ENCODE peak calls at places on chromosome 16, in six cellular contexts. One of them, this sample, is unnamed.

GRCh38 chr16:31072540-31073072 is 1.4 kb downstream of the ZNF668 start:
- DNase-seq in uterus: no peak
- DNase-seq in right atrium auricular region: no peak
- DNase-seq in AG09309: no peak
- DNase-seq in AG09319: no peak
- DNase-seq in cardiac muscle cell: peak; percentile 48
- DNase-seq in this sample: no peak

GRCh38 chr16:7182510-7183109 is 150.0 kb upstream of the RBFOX1 start:
- DNase-seq in AG09319: no peak
- DNase-seq in AG09309: no peak
- DNase-seq in right atrium auricular region: no peak
- DNase-seq in cardiac muscle cell: no peak
- DNase-seq in uterus: no peak
- DNase-seq in this sample: no peak

GRCh38 chr16:85123891-85124635 is 11.8 kb upstream of the CIBAR2 start:
- DNase-seq in right atrium auricular region: peak; percentile 94
- DNase-seq in uterus: peak; percentile 75
- DNase-seq in AG09319: peak; percentile 55
- DNase-seq in cardiac muscle cell: peak; percentile 88
- DNase-seq in AG09309: peak; percentile 48
- DNase-seq in this sample: peak; percentile 47

GRCh38 chr16:87203060-87203656 is 114.0 kb downstream of the C16orf95 start:
- DNase-seq in AG09309: no peak
- DNase-seq in right atrium auricular region: no peak
- DNase-seq in cardiac muscle cell: peak; percentile 86
- DNase-seq in uterus: peak; percentile 25
- DNase-seq in AG09319: peak; percentile 49
- DNase-seq in this sample: peak; percentile 43

GRCh38 chr16:87704754-87705353 is 60.9 kb downstream of the KLHDC4 start:
- DNase-seq in AG09309: no peak
- DNase-seq in AG09319: no peak
- DNase-seq in uterus: no peak
- DNase-seq in cardiac muscle cell: no peak
- DNase-seq in right atrium auricular region: no peak
- DNase-seq in this sample: no peak

GRCh38 chr16:4081577-4082021 is 34.6 kb downstream of the ADCY9 start:
- DNase-seq in AG09309: no peak
- DNase-seq in AG09319: peak; percentile 49
- DNase-seq in right atrium auricular region: peak; percentile 44
- DNase-seq in uterus: no peak
- DNase-seq in cardiac muscle cell: no peak
- DNase-seq in this sample: no peak

GRCh38 chr16:66315210-66315825 is 51.2 kb upstream of the CDH5 start:
- DNase-seq in AG09309: peak; percentile 25
- DNase-seq in cardiac muscle cell: peak; percentile 88
- DNase-seq in AG09319: peak; percentile 39
- DNase-seq in uterus: peak; percentile 55
- DNase-seq in right atrium auricular region: peak; percentile 74
- DNase-seq in this sample: peak; percentile 77

GRCh38 chr16:31327675-31328225 is 27.2 kb upstream of the ITGAX start:
- DNase-seq in right atrium auricular region: no peak
- DNase-seq in cardiac muscle cell: no peak
- DNase-seq in AG09309: no peak
- DNase-seq in AG09319: no peak
- DNase-seq in uterus: no peak
- DNase-seq in this sample: no peak

GRCh38 chr16:85296859-85297698 is 184.8 kb upstream of the CIBAR2 start:
- DNase-seq in uterus: no peak
- DNase-seq in AG09319: no peak
- DNase-seq in right atrium auricular region: no peak
- DNase-seq in AG09309: no peak
- DNase-seq in cardiac muscle cell: peak; percentile 28
- DNase-seq in this sample: no peak

GRCh38 chr16:30183236-30183960 is at the start of gene CORO1A:
- DNase-seq in cardiac muscle cell: peak; percentile 78
- DNase-seq in uterus: peak; percentile 86
- DNase-seq in AG09319: peak; percentile 23
- DNase-seq in right atrium auricular region: peak; percentile 88
- DNase-seq in AG09309: peak; percentile 27
- DNase-seq in this sample: peak; percentile 89

GRCh38 chr16:27677300-27677699 is 127.4 kb downstream of the KATNIP start:
- DNase-seq in right atrium auricular region: no peak
- DNase-seq in uterus: no peak
- DNase-seq in AG09319: no peak
- DNase-seq in cardiac muscle cell: peak; percentile 2
- DNase-seq in AG09309: no peak
- DNase-seq in this sample: no peak

GRCh38 chr16:4217246-4218131 is 24.4 kb downstream of the SRL start:
- DNase-seq in AG09319: no peak
- DNase-seq in AG09309: no peak
- DNase-seq in uterus: peak; percentile 65
- DNase-seq in cardiac muscle cell: peak; percentile 70
- DNase-seq in right atrium auricular region: peak; percentile 64
- DNase-seq in this sample: peak; percentile 58

GRCh38 chr16:4520913-4521312 is 17.7 kb downstream of the CDIP1 start:
- DNase-seq in uterus: no peak
- DNase-seq in cardiac muscle cell: no peak
- DNase-seq in AG09319: no peak
- DNase-seq in AG09309: no peak
- DNase-seq in right atrium auricular region: no peak
- DNase-seq in this sample: no peak

GRCh38 chr16:52463904-52464303 is 83.0 kb downstream of the TOX3 start:
- DNase-seq in uterus: no peak
- DNase-seq in AG09309: no peak
- DNase-seq in AG09319: no peak
- DNase-seq in cardiac muscle cell: no peak
- DNase-seq in right atrium auricular region: no peak
- DNase-seq in this sample: no peak

GRCh38 chr16:17836868-17837602 is 366.3 kb upstream of the XYLT1 start:
- DNase-seq in AG09319: peak; percentile 72
- DNase-seq in right atrium auricular region: no peak
- DNase-seq in AG09309: peak; percentile 96
- DNase-seq in uterus: no peak
- DNase-seq in cardiac muscle cell: peak; percentile 10
- DNase-seq in this sample: no peak

GRCh38 chr16:59758848-59759247 is 1024.7 kb upstream of the GOT2 start:
- DNase-seq in cardiac muscle cell: no peak
- DNase-seq in uterus: no peak
- DNase-seq in AG09309: no peak
- DNase-seq in AG09319: no peak
- DNase-seq in right atrium auricular region: no peak
- DNase-seq in this sample: no peak

GRCh38 chr16:60674241-60674640 is 1362.0 kb downstream of the CDH8 start:
- DNase-seq in right atrium auricular region: no peak
- DNase-seq in uterus: no peak
- DNase-seq in AG09319: no peak
- DNase-seq in cardiac muscle cell: no peak
- DNase-seq in AG09309: no peak
- DNase-seq in this sample: no peak

GRCh38 chr16:48435319-48435682 is 50.1 kb upstream of the SIAH1 start:
- DNase-seq in AG09309: no peak
- DNase-seq in right atrium auricular region: no peak
- DNase-seq in cardiac muscle cell: no peak
- DNase-seq in uterus: no peak
- DNase-seq in AG09319: no peak
- DNase-seq in this sample: no peak

GRCh38 chr16:3063617-3064389 is 1.6 kb upstream of the IL32 start:
- DNase-seq in AG09309: no peak
- DNase-seq in cardiac muscle cell: no peak
- DNase-seq in right atrium auricular region: no peak
- DNase-seq in AG09319: no peak
- DNase-seq in uterus: no peak
- DNase-seq in this sample: no peak

GRCh38 chr16:87693827-87694226 is 72.0 kb downstream of the KLHDC4 start:
- DNase-seq in AG09319: no peak
- DNase-seq in cardiac muscle cell: no peak
- DNase-seq in right atrium auricular region: no peak
- DNase-seq in uterus: no peak
- DNase-seq in AG09309: no peak
- DNase-seq in this sample: no peak

GRCh38 chr16:84633622-84634021 is 14.7 kb upstream of the KLHL36 start:
- DNase-seq in AG09319: no peak
- DNase-seq in uterus: peak; percentile 77
- DNase-seq in cardiac muscle cell: peak; percentile 84
- DNase-seq in AG09309: no peak
- DNase-seq in right atrium auricular region: peak; percentile 80
- DNase-seq in this sample: peak; percentile 95

GRCh38 chr16:2296662-2297505 is 29.0 kb upstream of the RNPS1 start:
- DNase-seq in AG09309: no peak
- DNase-seq in uterus: no peak
- DNase-seq in AG09319: no peak
- DNase-seq in cardiac muscle cell: peak; percentile 40
- DNase-seq in right atrium auricular region: no peak
- DNase-seq in this sample: peak; percentile 88

GRCh38 chr16:80191928-80192327 is 348.9 kb upstream of the DYNLRB2 start:
- DNase-seq in right atrium auricular region: no peak
- DNase-seq in uterus: no peak
- DNase-seq in AG09319: no peak
- DNase-seq in AG09309: no peak
- DNase-seq in cardiac muscle cell: no peak
- DNase-seq in this sample: no peak

DNA sequence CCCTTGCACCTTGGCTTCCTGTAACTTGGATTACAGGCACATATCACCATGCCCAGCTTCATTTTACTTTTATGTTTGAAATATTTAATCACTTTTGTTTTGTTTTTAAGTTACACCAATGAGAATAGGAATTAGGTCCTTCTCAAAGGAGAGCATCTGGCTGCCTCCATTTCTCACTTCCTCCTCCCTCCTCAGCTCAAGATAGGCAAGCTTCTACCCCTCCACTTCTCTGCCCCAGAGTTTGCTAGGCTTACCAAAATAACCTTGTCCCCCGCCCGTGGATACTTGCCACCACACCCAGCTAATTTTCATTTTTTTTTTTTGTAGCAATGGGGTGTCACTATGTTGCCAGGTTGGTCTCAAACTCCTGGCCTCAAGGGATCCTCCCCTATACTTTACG is 17.9 kb downstream of the GABARAPL2 start:
- DNase-seq in AG09309: no peak
- DNase-seq in right atrium auricular region: no peak
- DNase-seq in cardiac muscle cell: no peak
- DNase-seq in uterus: no peak
- DNase-seq in AG09319: no peak
- DNase-seq in this sample: no peak
- TF ChIP-seq CTCF in AG09309: no peak
- TF ChIP-seq CTCF in right atrium auricular region: no peak
- TF ChIP-seq CTCF in cardiac muscle cell: no peak
- TF ChIP-seq CTCF in uterus: no peak
- TF ChIP-seq CTCF in AG09319: no peak
- TF ChIP-seq CTCF in this sample: no peak

DNA sequence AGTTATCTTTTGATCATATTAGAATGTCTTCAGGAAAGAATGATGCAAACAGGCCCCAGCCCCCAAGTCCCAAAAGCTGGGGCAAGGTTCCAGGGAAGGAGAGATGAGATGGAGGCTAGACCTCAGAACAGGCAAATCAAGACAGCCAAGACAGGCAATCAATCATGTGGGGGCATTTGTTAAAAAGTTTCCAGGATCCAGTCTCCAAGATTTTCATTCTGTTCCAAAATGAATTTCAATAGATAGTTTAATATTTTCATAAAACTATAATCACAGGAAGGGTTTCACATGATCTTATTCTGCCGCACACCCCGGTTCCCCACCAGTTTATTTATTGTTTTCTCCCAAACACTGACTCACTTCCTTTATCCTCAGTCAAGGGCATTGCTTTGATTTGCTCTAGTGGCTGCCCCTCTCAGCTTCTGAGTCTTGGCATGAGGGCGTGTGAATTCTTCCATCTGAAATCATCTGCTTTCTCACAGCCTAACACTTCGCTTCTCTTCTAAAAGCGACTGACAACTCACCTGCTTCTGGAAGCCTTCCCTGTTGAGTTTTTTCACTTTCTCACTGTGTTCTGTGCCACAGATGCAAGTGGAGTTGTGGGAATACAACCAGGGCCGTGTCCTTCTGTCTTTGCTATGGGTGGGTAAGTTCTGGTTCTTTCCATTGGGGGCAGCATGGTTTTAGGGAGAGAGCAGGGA is 12.2 kb upstream of the TERF2 start:
- DNase-seq in AG09309: no peak
- DNase-seq in cardiac muscle cell: peak; percentile 86
- DNase-seq in AG09319: no peak
- DNase-seq in uterus: peak; percentile 29
- DNase-seq in right atrium auricular region: peak; percentile 66
- DNase-seq in this sample: peak; percentile 67
- TF ChIP-seq CTCF in AG09309: peak; percentile 79
- TF ChIP-seq CTCF in cardiac muscle cell: peak; percentile 80
- TF ChIP-seq CTCF in AG09319: peak; percentile 73
- TF ChIP-seq CTCF in uterus: peak; percentile 51
- TF ChIP-seq CTCF in right atrium auricular region: peak; percentile 74
- TF ChIP-seq CTCF in this sample: peak; percentile 46

GRCh38 chr16:81744385-81744784 is 34.7 kb upstream of the PLCG2 start:
- DNase-seq in cardiac muscle cell: no peak
- DNase-seq in uterus: no peak
- DNase-seq in right atrium auricular region: no peak
- DNase-seq in AG09309: no peak
- DNase-seq in AG09319: no peak
- DNase-seq in this sample: no peak
- TF ChIP-seq CTCF in cardiac muscle cell: no peak
- TF ChIP-seq CTCF in uterus: no peak
- TF ChIP-seq CTCF in right atrium auricular region: no peak
- TF ChIP-seq CTCF in AG09309: no peak
- TF ChIP-seq CTCF in AG09319: no peak
- TF ChIP-seq CTCF in this sample: no peak

GRCh38 chr16:71216714-71217113 is 13.8 kb downstream of the HYDIN start:
- DNase-seq in AG09319: no peak
- DNase-seq in AG09309: no peak
- DNase-seq in uterus: no peak
- DNase-seq in right atrium auricular region: no peak
- DNase-seq in cardiac muscle cell: no peak
- DNase-seq in this sample: no peak

GRCh38 chr16:71214771-71215381 is 15.6 kb downstream of the HYDIN start:
- DNase-seq in uterus: no peak
- DNase-seq in cardiac muscle cell: peak; percentile 6
- DNase-seq in AG09319: no peak
- DNase-seq in right atrium auricular region: no peak
- DNase-seq in AG09309: no peak
- DNase-seq in this sample: no peak
- TF ChIP-seq CTCF in uterus: no peak
- TF ChIP-seq CTCF in cardiac muscle cell: peak; percentile 9
- TF ChIP-seq CTCF in AG09319: no peak
- TF ChIP-seq CTCF in right atrium auricular region: peak; percentile 27
- TF ChIP-seq CTCF in AG09309: no peak
- TF ChIP-seq CTCF in this sample: no peak

DNA sequence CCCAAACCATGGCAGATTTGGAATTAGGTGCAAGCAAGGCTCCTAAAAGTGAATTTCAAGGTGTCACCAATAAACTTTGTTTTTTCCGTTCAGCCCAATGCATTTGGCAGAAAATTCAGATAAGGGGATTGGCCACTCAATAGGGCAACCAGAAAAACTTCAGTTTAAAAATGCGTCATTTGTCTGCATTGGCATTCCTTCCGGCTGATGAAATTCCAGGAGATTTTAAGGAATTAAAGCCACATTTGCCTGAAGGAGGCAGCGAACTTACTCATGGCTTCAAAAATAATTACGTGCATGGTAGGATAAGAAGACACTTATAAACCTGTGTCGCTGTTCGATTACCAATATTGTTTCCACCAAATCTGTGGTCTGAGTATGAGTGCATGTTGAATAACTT is 151.9 kb downstream of the SALL1 start:
- DNase-seq in cardiac muscle cell: no peak
- DNase-seq in uterus: no peak
- DNase-seq in right atrium auricular region: no peak
- DNase-seq in AG09309: peak; percentile 5
- DNase-seq in AG09319: no peak
- DNase-seq in this sample: no peak
- TF ChIP-seq CTCF in cardiac muscle cell: no peak
- TF ChIP-seq CTCF in uterus: no peak
- TF ChIP-seq CTCF in right atrium auricular region: no peak
- TF ChIP-seq CTCF in AG09309: no peak
- TF ChIP-seq CTCF in AG09319: no peak
- TF ChIP-seq CTCF in this sample: no peak

This sample was measured in testis.